ENCODE peak calls at places on chromosome 9, in ten cellular contexts. I, F, U, D, Q, E, S, B, H and V are unnamed samples.
A peak's percentile ranks its signal among the peaks of the same experiment; 100 is the strongest.

GRCh38 chr9:129171993-129172751 is 5.9 kb downstream of the IER5L start:
- DNase-seq in I (no peak), F (no peak), U (no peak), D (no peak), Q (no peak), E (no peak), S (no peak), B (no peak), H (no peak), V (no peak)

GRCh38 chr9:131394464-131395026 is 659 bp downstream of the PRRC2B start:
- DNase-seq in I (no peak), F (peak; percentile 42), U (no peak), D (peak; percentile 69), Q (no peak), E (peak; percentile 57), S (no peak), B (no peak), H (peak; percentile 77), V (peak; percentile 64)

GRCh38 chr9:135705376-135705775 is 3.4 kb downstream of the KCNT1 start:
- DNase-seq in I (no peak), F (no peak), U (no peak), D (no peak), Q (no peak), E (peak; percentile 27), S (no peak), B (no peak), H (no peak), V (no peak)

GRCh38 chr9:20199111-20199510 is 410.3 kb upstream of the SLC24A2 start:
- DNase-seq in I (no peak), F (no peak), U (no peak), D (no peak), Q (no peak), E (no peak), S (no peak), B (no peak), H (no peak), V (no peak)

GRCh38 chr9:113511856-113512761 is 48.6 kb downstream of the RGS3 start:
- DNase-seq in I (peak; percentile 81), F (no peak), U (no peak), D (no peak), Q (peak; percentile 55), E (no peak), S (no peak), B (peak; percentile 72), H (no peak), V (no peak)

GRCh38 chr9:108275906-108276305 is 579.9 kb downstream of the ACTL7B start:
- DNase-seq in I (no peak), F (no peak), U (no peak), D (no peak), Q (no peak), E (no peak), S (no peak), B (no peak), H (no peak), V (no peak)

GRCh38 chr9:18294229-18294628 is 179.7 kb upstream of the ADAMTSL1 start:
- DNase-seq in I (no peak), F (no peak), U (no peak), D (no peak), Q (no peak), E (no peak), S (no peak), B (no peak), H (no peak), V (no peak)

GRCh38 chr9:6109986-6110385 is 94.6 kb upstream of the RANBP6 start:
- DNase-seq in I (no peak), F (no peak), U (no peak), D (no peak), Q (no peak), E (no peak), S (no peak), B (no peak), H (no peak), V (no peak)

GRCh38 chr9:90808890-90809685 is 7.5 kb downstream of the SYK start:
- DNase-seq in I (no peak), F (no peak), U (no peak), D (no peak), Q (no peak), E (no peak), S (no peak), B (no peak), H (no peak), V (no peak)

GRCh38 chr9:12696931-12697622 is 3.9 kb downstream of the TYRP1 start:
- DNase-seq in I (no peak), F (no peak), U (no peak), D (no peak), Q (no peak), E (no peak), S (no peak), B (peak; percentile 80), H (no peak), V (no peak)

GRCh38 chr9:18566125-18566524 is 92.2 kb downstream of the ADAMTSL1 start:
- DNase-seq in I (no peak), F (no peak), U (no peak), D (no peak), Q (peak; percentile 60), E (no peak), S (no peak), B (peak; percentile 93), H (no peak), V (no peak)

GRCh38 chr9:135579356-135579755 is 17.8 kb downstream of the PAEP start:
- DNase-seq in I (no peak), F (no peak), U (no peak), D (no peak), Q (no peak), E (no peak), S (no peak), B (no peak), H (no peak), V (no peak)

GRCh38 chr9:93184439-93185221 is 691 bp downstream of the WNK2 start:
- DNase-seq in I (no peak), F (peak; percentile 34), U (no peak), D (no peak), Q (no peak), E (no peak), S (no peak), B (no peak), H (no peak), V (no peak)

GRCh38 chr9:137534256-137535119 is 15.7 kb downstream of the PNPLA7 start:
- DNase-seq in I (no peak), F (peak; percentile 59), U (peak; percentile 47), D (no peak), Q (peak; percentile 57), E (no peak), S (peak; percentile 51), B (peak; percentile 55), H (no peak), V (no peak)

GRCh38 chr9:15144567-15145174 is 162.3 kb downstream of the TTC39B start:
- DNase-seq in I (no peak), F (no peak), U (no peak), D (no peak), Q (no peak), E (no peak), S (peak; percentile 77), B (no peak), H (no peak), V (no peak)

GRCh38 chr9:114086607-114087006 is 8.5 kb upstream of the AMBP start:
- DNase-seq in I (no peak), F (no peak), U (no peak), D (no peak), Q (no peak), E (no peak), S (no peak), B (no peak), H (peak; percentile 34), V (no peak)

DNA sequence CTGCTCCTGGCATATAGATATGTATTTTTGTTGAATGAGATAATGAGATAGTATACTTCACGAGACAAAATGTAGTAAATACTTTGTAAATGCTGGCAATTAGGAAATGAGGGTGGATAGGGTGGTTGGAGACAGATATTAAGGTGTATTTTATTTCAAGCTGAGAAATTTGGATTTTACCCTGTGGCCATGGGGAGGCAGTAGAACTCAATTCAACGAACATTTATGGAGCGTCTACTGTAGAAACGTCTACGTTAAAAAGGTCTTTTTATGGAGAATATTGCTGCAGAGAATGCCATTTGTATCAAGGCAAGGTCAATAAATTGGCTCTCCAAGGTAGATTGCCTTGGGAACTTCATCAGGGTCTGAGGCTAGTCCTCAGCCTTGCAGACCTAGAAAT is 21.5 kb upstream of the RALGPS1 start:
- DNase-seq in I (no peak), F (no peak), U (no peak), D (no peak), Q (no peak), E (no peak), S (no peak), B (no peak), H (no peak), V (no peak)
- TF ChIP-seq CTCF in I (no peak), F (peak; percentile 12), U (no peak), D (peak; percentile 23), Q (peak; percentile 36), E (peak; percentile 15), S (peak; percentile 37), B (peak; percentile 32), H (no peak), V (no peak)

GRCh38 chr9:116151966-116152381 is 1.6 kb upstream of the PAPPA start:
- DNase-seq in I (no peak), F (no peak), U (no peak), D (no peak), Q (peak; percentile 86), E (no peak), S (no peak), B (peak; percentile 93), H (no peak), V (no peak)
- H3K27ac ChIP-seq in I (no peak overlapping the region), F (no peak overlapping the region), U (no peak overlapping the region), D (no peak overlapping the region), Q (peak overlapping the region; percentile 97), E (peak overlapping the region; percentile 70), S (no peak overlapping the region), B (peak overlapping the region; percentile 42), H (no peak overlapping the region), V (no peak overlapping the region)

GRCh38 chr9:33927694-33928093 is 110.7 kb downstream of the UBE2R2 start:
- DNase-seq in I (no peak), F (no peak), U (no peak), D (no peak), Q (no peak), E (no peak), S (no peak), B (no peak), H (no peak), V (no peak)
- H3K36me3 ChIP-seq in I (peaks cover 61% of the 10 kb centered on the region), F (peaks cover 19% of the 10 kb centered on the region), U (peaks cover 73% of the 10 kb centered on the region), D (peaks cover 2% of the 10 kb centered on the region), Q (peaks cover 82% of the 10 kb centered on the region), E (peaks cover 72% of the 10 kb centered on the region), S (no peaks in the 10 kb centered on the region), B (peaks cover 52% of the 10 kb centered on the region), H (peaks cover 83% of the 10 kb centered on the region), V (peaks cover 9% of the 10 kb centered on the region)

DNA sequence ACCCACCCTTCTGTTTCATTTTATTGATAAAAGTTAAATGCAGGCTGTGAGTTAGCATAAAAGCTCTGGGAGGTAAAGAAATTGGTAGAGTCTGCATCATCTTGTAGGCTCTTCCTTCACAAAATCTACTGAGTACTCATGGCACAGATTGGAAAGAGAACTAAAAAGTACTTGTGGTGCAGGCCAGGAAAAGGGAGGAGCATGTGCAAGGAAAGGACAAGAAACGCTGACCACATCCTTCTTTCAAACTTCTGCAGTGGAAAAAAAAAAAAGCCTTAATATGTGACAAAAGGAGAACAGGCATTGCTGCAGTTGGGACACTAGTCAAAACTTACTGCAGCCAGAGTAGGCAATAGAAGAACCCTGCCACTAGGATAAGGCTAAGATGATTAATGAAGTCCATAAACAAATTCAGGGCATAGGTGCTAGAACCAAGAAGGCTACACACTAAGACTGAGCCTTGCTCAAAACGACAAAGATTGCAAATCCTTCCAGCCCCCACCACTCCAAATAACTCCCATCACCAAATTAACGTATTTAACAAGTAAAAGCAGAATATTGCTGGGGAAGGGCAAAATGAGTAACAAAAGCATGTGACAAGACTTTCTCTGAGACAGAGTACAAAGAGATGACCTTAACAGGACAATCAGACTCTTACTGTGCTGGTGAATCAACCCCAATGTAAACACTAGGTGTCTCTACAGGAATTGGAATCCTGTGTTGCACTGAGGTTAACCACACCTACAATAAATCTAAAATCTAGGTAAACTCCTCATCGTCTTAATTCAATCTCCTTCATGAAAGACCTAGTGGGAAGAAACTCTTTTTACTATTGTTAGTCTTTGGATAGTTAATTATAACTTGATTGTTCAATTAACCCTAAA is 1024.8 kb downstream of the TLE1 start:
- DNase-seq in I (no peak), F (no peak), U (no peak), D (no peak), Q (no peak), E (no peak), S (no peak), B (peak; percentile 35), H (no peak), V (no peak)
- TF ChIP-seq CTCF in I (no peak), F (no peak), U (no peak), D (no peak), Q (no peak), E (no peak), S (peak; percentile 45), B (no peak), H (no peak), V (peak; percentile 10)